ENCODE peak calls at places on chromosomes 13 and 19, in five cellular contexts. One of them, this sample, is unnamed.

GRCh38 chr13:41645313-41645712 is 188.0 kb downstream of the RGCC start:
- DNase-seq in heart left ventricle: no peak
- DNase-seq in lung microvascular endothelial cell: peak
- DNase-seq in head of caudate nucleus: no peak
- DNase-seq in activated CD8-positive, alpha-beta memory T cell treated with anti-CD3 and anti-CD28 coated beads, Interleukin-2, amount 50 U/mL, for 4 hours: no peak
- DNase-seq in this sample: no peak

GRCh38 chr13:104011505-104012270 is 945.5 kb upstream of the SLC10A2 start:
- DNase-seq in heart left ventricle: no peak
- DNase-seq in lung microvascular endothelial cell: peak
- DNase-seq in head of caudate nucleus: peak
- DNase-seq in activated CD8-positive, alpha-beta memory T cell treated with anti-CD3 and anti-CD28 coated beads, Interleukin-2, amount 50 U/mL, for 4 hours: no peak
- DNase-seq in this sample: no peak

GRCh38 chr13:47798906-47799305 is 202.2 kb downstream of the SUCLA2 start:
- DNase-seq in heart left ventricle: no peak
- DNase-seq in lung microvascular endothelial cell: peak
- DNase-seq in head of caudate nucleus: no peak
- DNase-seq in activated CD8-positive, alpha-beta memory T cell treated with anti-CD3 and anti-CD28 coated beads, Interleukin-2, amount 50 U/mL, for 4 hours: no peak
- DNase-seq in this sample: no peak

GRCh38 chr13:110250258-110250891 is 56.6 kb downstream of the COL4A1 start:
- DNase-seq in heart left ventricle: peak
- DNase-seq in lung microvascular endothelial cell: peak
- DNase-seq in head of caudate nucleus: no peak
- DNase-seq in activated CD8-positive, alpha-beta memory T cell treated with anti-CD3 and anti-CD28 coated beads, Interleukin-2, amount 50 U/mL, for 4 hours: no peak
- DNase-seq in this sample: no peak

GRCh38 chr19:5667751-5668271 is 12.5 kb downstream of the MICOS13 start:
- DNase-seq in heart left ventricle: no peak
- DNase-seq in lung microvascular endothelial cell: no peak
- DNase-seq in head of caudate nucleus: no peak
- DNase-seq in activated CD8-positive, alpha-beta memory T cell treated with anti-CD3 and anti-CD28 coated beads, Interleukin-2, amount 50 U/mL, for 4 hours: no peak
- DNase-seq in this sample: no peak

GRCh38 chr19:1315470-1316166 is 29.9 kb downstream of the EFNA2 start:
- DNase-seq in heart left ventricle: peak
- DNase-seq in lung microvascular endothelial cell: peak
- DNase-seq in head of caudate nucleus: peak
- DNase-seq in activated CD8-positive, alpha-beta memory T cell treated with anti-CD3 and anti-CD28 coated beads, Interleukin-2, amount 50 U/mL, for 4 hours: peak
- DNase-seq in this sample: no peak

GRCh38 chr19:10510301-10510802 is 6.9 kb downstream of the S1PR5 start:
- DNase-seq in heart left ventricle: no peak
- DNase-seq in lung microvascular endothelial cell: no peak
- DNase-seq in head of caudate nucleus: no peak
- DNase-seq in activated CD8-positive, alpha-beta memory T cell treated with anti-CD3 and anti-CD28 coated beads, Interleukin-2, amount 50 U/mL, for 4 hours: peak
- DNase-seq in this sample: peak

GRCh38 chr13:32538621-32539246 is at the start of gene N4BP2L2:
- DNase-seq in heart left ventricle: peak
- DNase-seq in lung microvascular endothelial cell: peak
- DNase-seq in head of caudate nucleus: peak
- DNase-seq in activated CD8-positive, alpha-beta memory T cell treated with anti-CD3 and anti-CD28 coated beads, Interleukin-2, amount 50 U/mL, for 4 hours: peak
- DNase-seq in this sample: peak

GRCh38 chr19:50838239-50838638 is 4.9 kb upstream of the KLK15 start:
- DNase-seq in heart left ventricle: no peak
- DNase-seq in lung microvascular endothelial cell: no peak
- DNase-seq in head of caudate nucleus: no peak
- DNase-seq in activated CD8-positive, alpha-beta memory T cell treated with anti-CD3 and anti-CD28 coated beads, Interleukin-2, amount 50 U/mL, for 4 hours: no peak
- DNase-seq in this sample: no peak

GRCh38 chr19:10568444-10568825 is 344 bp downstream of the CDKN2D start:
- DNase-seq in heart left ventricle: peak
- DNase-seq in lung microvascular endothelial cell: peak
- DNase-seq in head of caudate nucleus: peak
- DNase-seq in activated CD8-positive, alpha-beta memory T cell treated with anti-CD3 and anti-CD28 coated beads, Interleukin-2, amount 50 U/mL, for 4 hours: no peak
- DNase-seq in this sample: peak

GRCh38 chr13:42880241-42880640 is 98.9 kb downstream of the FAM216B start:
- DNase-seq in heart left ventricle: peak
- DNase-seq in lung microvascular endothelial cell: no peak
- DNase-seq in head of caudate nucleus: no peak
- DNase-seq in activated CD8-positive, alpha-beta memory T cell treated with anti-CD3 and anti-CD28 coated beads, Interleukin-2, amount 50 U/mL, for 4 hours: no peak
- DNase-seq in this sample: no peak

GRCh38 chr13:23658929-23659541 is 88.8 kb downstream of the TNFRSF19 start:
- DNase-seq in heart left ventricle: no peak
- DNase-seq in lung microvascular endothelial cell: no peak
- DNase-seq in head of caudate nucleus: no peak
- DNase-seq in activated CD8-positive, alpha-beta memory T cell treated with anti-CD3 and anti-CD28 coated beads, Interleukin-2, amount 50 U/mL, for 4 hours: no peak
- DNase-seq in this sample: no peak

GRCh38 chr13:99661791-99662190 is 160.5 kb downstream of the TM9SF2 start:
- DNase-seq in heart left ventricle: no peak
- DNase-seq in lung microvascular endothelial cell: no peak
- DNase-seq in head of caudate nucleus: no peak
- DNase-seq in activated CD8-positive, alpha-beta memory T cell treated with anti-CD3 and anti-CD28 coated beads, Interleukin-2, amount 50 U/mL, for 4 hours: no peak
- DNase-seq in this sample: no peak

GRCh38 chr19:31127132-31127967 is 221.9 kb downstream of the TSHZ3 start:
- DNase-seq in heart left ventricle: no peak
- DNase-seq in lung microvascular endothelial cell: no peak
- DNase-seq in head of caudate nucleus: no peak
- DNase-seq in activated CD8-positive, alpha-beta memory T cell treated with anti-CD3 and anti-CD28 coated beads, Interleukin-2, amount 50 U/mL, for 4 hours: no peak
- DNase-seq in this sample: no peak

GRCh38 chr19:13841339-13842293 is 35.3 kb upstream of the NANOS3 start:
- DNase-seq in heart left ventricle: peak
- DNase-seq in lung microvascular endothelial cell: peak
- DNase-seq in head of caudate nucleus: no peak
- DNase-seq in activated CD8-positive, alpha-beta memory T cell treated with anti-CD3 and anti-CD28 coated beads, Interleukin-2, amount 50 U/mL, for 4 hours: peak
- DNase-seq in this sample: no peak

GRCh38 chr19:3720533-3720917 is 12.3 kb downstream of the TJP3 start:
- DNase-seq in heart left ventricle: no peak
- DNase-seq in lung microvascular endothelial cell: no peak
- DNase-seq in head of caudate nucleus: no peak
- DNase-seq in activated CD8-positive, alpha-beta memory T cell treated with anti-CD3 and anti-CD28 coated beads, Interleukin-2, amount 50 U/mL, for 4 hours: no peak
- DNase-seq in this sample: no peak

GRCh38 chr13:29386246-29386645 is 209.2 kb downstream of the SLC7A1 start:
- DNase-seq in heart left ventricle: no peak
- DNase-seq in lung microvascular endothelial cell: no peak
- DNase-seq in head of caudate nucleus: no peak
- DNase-seq in activated CD8-positive, alpha-beta memory T cell treated with anti-CD3 and anti-CD28 coated beads, Interleukin-2, amount 50 U/mL, for 4 hours: no peak
- DNase-seq in this sample: no peak

GRCh38 chr19:34512254-34512796 is 30.8 kb downstream of the WTIP start:
- DNase-seq in heart left ventricle: no peak
- DNase-seq in lung microvascular endothelial cell: no peak
- DNase-seq in head of caudate nucleus: no peak
- DNase-seq in activated CD8-positive, alpha-beta memory T cell treated with anti-CD3 and anti-CD28 coated beads, Interleukin-2, amount 50 U/mL, for 4 hours: no peak
- DNase-seq in this sample: no peak

GRCh38 chr13:58587183-58587582 is 955.6 kb downstream of the PCDH17 start:
- DNase-seq in heart left ventricle: no peak
- DNase-seq in lung microvascular endothelial cell: no peak
- DNase-seq in head of caudate nucleus: no peak
- DNase-seq in activated CD8-positive, alpha-beta memory T cell treated with anti-CD3 and anti-CD28 coated beads, Interleukin-2, amount 50 U/mL, for 4 hours: no peak
- DNase-seq in this sample: no peak

GRCh38 chr13:113917523-113918371 is 53.9 kb upstream of the GAS6 start:
- DNase-seq in heart left ventricle: peak
- DNase-seq in lung microvascular endothelial cell: no peak
- DNase-seq in head of caudate nucleus: no peak
- DNase-seq in activated CD8-positive, alpha-beta memory T cell treated with anti-CD3 and anti-CD28 coated beads, Interleukin-2, amount 50 U/mL, for 4 hours: peak
- DNase-seq in this sample: no peak

GRCh38 chr19:18317998-18318800 is 4.7 kb downstream of the LSM4 start:
- DNase-seq in heart left ventricle: peak
- DNase-seq in lung microvascular endothelial cell: peak
- DNase-seq in head of caudate nucleus: no peak
- DNase-seq in activated CD8-positive, alpha-beta memory T cell treated with anti-CD3 and anti-CD28 coated beads, Interleukin-2, amount 50 U/mL, for 4 hours: peak
- DNase-seq in this sample: no peak

GRCh38 chr13:77460195-77460594 is 75.3 kb upstream of the SCEL start:
- DNase-seq in heart left ventricle: peak
- DNase-seq in lung microvascular endothelial cell: no peak
- DNase-seq in head of caudate nucleus: no peak
- DNase-seq in activated CD8-positive, alpha-beta memory T cell treated with anti-CD3 and anti-CD28 coated beads, Interleukin-2, amount 50 U/mL, for 4 hours: no peak
- DNase-seq in this sample: no peak

GRCh38 chr19:2337329-2337707 is 8.8 kb downstream of the SPPL2B start:
- DNase-seq in heart left ventricle: no peak
- DNase-seq in lung microvascular endothelial cell: no peak
- DNase-seq in head of caudate nucleus: peak
- DNase-seq in activated CD8-positive, alpha-beta memory T cell treated with anti-CD3 and anti-CD28 coated beads, Interleukin-2, amount 50 U/mL, for 4 hours: no peak
- DNase-seq in this sample: no peak

GRCh38 chr13:20160346-20161274 is at the start of gene GJA3:
- DNase-seq in heart left ventricle: peak
- DNase-seq in lung microvascular endothelial cell: peak
- DNase-seq in head of caudate nucleus: peak
- DNase-seq in activated CD8-positive, alpha-beta memory T cell treated with anti-CD3 and anti-CD28 coated beads, Interleukin-2, amount 50 U/mL, for 4 hours: peak
- DNase-seq in this sample: peak

GRCh38 chr19:2551864-2552185 is 75.9 kb downstream of the GADD45B start:
- DNase-seq in heart left ventricle: no peak
- DNase-seq in lung microvascular endothelial cell: no peak
- DNase-seq in head of caudate nucleus: no peak
- DNase-seq in activated CD8-positive, alpha-beta memory T cell treated with anti-CD3 and anti-CD28 coated beads, Interleukin-2, amount 50 U/mL, for 4 hours: no peak
- DNase-seq in this sample: no peak

GRCh38 chr19:36160821-36161596 is 8.8 kb upstream of the COX7A1 start:
- DNase-seq in heart left ventricle: no peak
- DNase-seq in lung microvascular endothelial cell: no peak
- DNase-seq in head of caudate nucleus: no peak
- DNase-seq in activated CD8-positive, alpha-beta memory T cell treated with anti-CD3 and anti-CD28 coated beads, Interleukin-2, amount 50 U/mL, for 4 hours: no peak
- DNase-seq in this sample: no peak

GRCh38 chr19:8610041-8610927 is at the start of gene ADAMTS10:
- DNase-seq in heart left ventricle: peak
- DNase-seq in lung microvascular endothelial cell: peak
- DNase-seq in head of caudate nucleus: no peak
- DNase-seq in activated CD8-positive, alpha-beta memory T cell treated with anti-CD3 and anti-CD28 coated beads, Interleukin-2, amount 50 U/mL, for 4 hours: peak
- DNase-seq in this sample: peak

GRCh38 chr13:114071991-114072390 is 60.4 kb downstream of the RASA3 start:
- DNase-seq in heart left ventricle: no peak
- DNase-seq in lung microvascular endothelial cell: no peak
- DNase-seq in head of caudate nucleus: no peak
- DNase-seq in activated CD8-positive, alpha-beta memory T cell treated with anti-CD3 and anti-CD28 coated beads, Interleukin-2, amount 50 U/mL, for 4 hours: peak
- DNase-seq in this sample: no peak

GRCh38 chr19:45587873-45588272 is 3.3 kb upstream of the OPA3 start:
- DNase-seq in heart left ventricle: no peak
- DNase-seq in lung microvascular endothelial cell: peak
- DNase-seq in head of caudate nucleus: no peak
- DNase-seq in activated CD8-positive, alpha-beta memory T cell treated with anti-CD3 and anti-CD28 coated beads, Interleukin-2, amount 50 U/mL, for 4 hours: no peak
- DNase-seq in this sample: no peak

GRCh38 chr13:112063807-112064206 is 3.1 kb upstream of the SOX1 start:
- DNase-seq in heart left ventricle: no peak
- DNase-seq in lung microvascular endothelial cell: no peak
- DNase-seq in head of caudate nucleus: no peak
- DNase-seq in activated CD8-positive, alpha-beta memory T cell treated with anti-CD3 and anti-CD28 coated beads, Interleukin-2, amount 50 U/mL, for 4 hours: no peak
- DNase-seq in this sample: no peak

GRCh38 chr13:23586336-23586735 is 16.1 kb downstream of the TNFRSF19 start:
- DNase-seq in heart left ventricle: no peak
- DNase-seq in lung microvascular endothelial cell: no peak
- DNase-seq in head of caudate nucleus: no peak
- DNase-seq in activated CD8-positive, alpha-beta memory T cell treated with anti-CD3 and anti-CD28 coated beads, Interleukin-2, amount 50 U/mL, for 4 hours: no peak
- DNase-seq in this sample: no peak

GRCh38 chr13:46176756-46177155 is 5.2 kb downstream of the LCP1 start:
- DNase-seq in heart left ventricle: no peak
- DNase-seq in lung microvascular endothelial cell: no peak
- DNase-seq in head of caudate nucleus: no peak
- DNase-seq in activated CD8-positive, alpha-beta memory T cell treated with anti-CD3 and anti-CD28 coated beads, Interleukin-2, amount 50 U/mL, for 4 hours: no peak
- DNase-seq in this sample: no peak

GRCh38 chr19:15779756-15780476 is 7.5 kb upstream of the OR10H5 start:
- DNase-seq in heart left ventricle: peak
- DNase-seq in lung microvascular endothelial cell: peak
- DNase-seq in head of caudate nucleus: peak
- DNase-seq in activated CD8-positive, alpha-beta memory T cell treated with anti-CD3 and anti-CD28 coated beads, Interleukin-2, amount 50 U/mL, for 4 hours: no peak
- DNase-seq in this sample: no peak

GRCh38 chr19:17671906-17672305 is 16.2 kb downstream of the UNC13A start:
- DNase-seq in heart left ventricle: no peak
- DNase-seq in lung microvascular endothelial cell: peak
- DNase-seq in head of caudate nucleus: no peak
- DNase-seq in activated CD8-positive, alpha-beta memory T cell treated with anti-CD3 and anti-CD28 coated beads, Interleukin-2, amount 50 U/mL, for 4 hours: no peak
- DNase-seq in this sample: no peak

GRCh38 chr13:36915106-36915505 is 4.9 kb downstream of the SMAD9 start:
- DNase-seq in heart left ventricle: no peak
- DNase-seq in lung microvascular endothelial cell: no peak
- DNase-seq in head of caudate nucleus: no peak
- DNase-seq in activated CD8-positive, alpha-beta memory T cell treated with anti-CD3 and anti-CD28 coated beads, Interleukin-2, amount 50 U/mL, for 4 hours: no peak
- DNase-seq in this sample: no peak

GRCh38 chr13:50400035-50400726 is 384.9 kb downstream of the KCNRG start:
- DNase-seq in heart left ventricle: peak
- DNase-seq in lung microvascular endothelial cell: peak
- DNase-seq in head of caudate nucleus: peak
- DNase-seq in activated CD8-positive, alpha-beta memory T cell treated with anti-CD3 and anti-CD28 coated beads, Interleukin-2, amount 50 U/mL, for 4 hours: no peak
- DNase-seq in this sample: no peak

GRCh38 chr19:51531349-51532315 is at the start of gene SIGLEC6:
- DNase-seq in heart left ventricle: peak
- DNase-seq in lung microvascular endothelial cell: no peak
- DNase-seq in head of caudate nucleus: peak
- DNase-seq in activated CD8-positive, alpha-beta memory T cell treated with anti-CD3 and anti-CD28 coated beads, Interleukin-2, amount 50 U/mL, for 4 hours: no peak
- DNase-seq in this sample: no peak

GRCh38 chr19:35395762-35396199 is 24.9 kb downstream of the GPR42 start:
- DNase-seq in heart left ventricle: no peak
- DNase-seq in lung microvascular endothelial cell: no peak
- DNase-seq in head of caudate nucleus: peak
- DNase-seq in activated CD8-positive, alpha-beta memory T cell treated with anti-CD3 and anti-CD28 coated beads, Interleukin-2, amount 50 U/mL, for 4 hours: no peak
- DNase-seq in this sample: no peak